ENCODE peak calls at places on chromosomes 6 and 20, in nine cellular contexts. S, F, H, I, R, A, M, T and Z are unnamed samples.

GRCh38 chr6:167699141-167700036 is 127.3 kb upstream of the AFDN start:
- DNase-seq in I (no peak), T (peak), A (peak), F (peak), H (no peak), R (no peak), S (no peak), M (peak), Z (no peak)

GRCh38 chr20:36098364-36098763 is 56.2 kb upstream of the EPB41L1 start:
- DNase-seq in R (no peak), M (no peak), I (no peak), A (peak), H (no peak), S (no peak), T (peak), F (no peak), Z (no peak)

GRCh38 chr6:44264154-44265002 is 973 bp downstream of the NFKBIE start:
- DNase-seq in M (peak), F (no peak), I (no peak), H (peak), S (no peak), T (peak), R (no peak), A (peak), Z (no peak)

GRCh38 chr6:157946865-157947532 is 34.7 kb upstream of the SYNJ2 start:
- DNase-seq in M (no peak), H (no peak), F (no peak), R (no peak), I (no peak), T (no peak), A (no peak), S (no peak), Z (peak)

GRCh38 chr6:125188037-125188436 is 34.5 kb downstream of the TPD52L1 start:
- DNase-seq in S (no peak), R (no peak), T (no peak), H (no peak), I (no peak), M (no peak), F (no peak), A (no peak), Z (no peak)

GRCh38 chr6:95357380-95358025 is 219.8 kb upstream of the MANEA start:
- DNase-seq in I (no peak), H (no peak), R (no peak), T (no peak), A (no peak), S (no peak), F (no peak), M (no peak), Z (no peak)

GRCh38 chr6:163635731-163636344 is 221.3 kb downstream of the QKI start:
- DNase-seq in M (no peak), A (no peak), H (no peak), F (no peak), R (no peak), S (no peak), T (no peak), I (no peak), Z (no peak)

GRCh38 chr20:46243707-46244628 is 64.3 kb downstream of the CDH22 start:
- DNase-seq in I (no peak), R (no peak), H (no peak), A (no peak), T (no peak), S (no peak), M (no peak), F (no peak), Z (no peak)

GRCh38 chr6:168180548-168181011 is 101.6 kb upstream of the FRMD1 start:
- DNase-seq in I (no peak), F (no peak), R (no peak), A (no peak), S (no peak), M (no peak), T (no peak), H (no peak), Z (no peak)

GRCh38 chr6:170163405-170164170 is 127.3 kb downstream of the DLL1 start:
- DNase-seq in M (no peak), I (peak), F (no peak), R (no peak), S (no peak), T (no peak), H (no peak), A (no peak), Z (no peak)

GRCh38 chr6:170160628-170161611 is 130.0 kb downstream of the DLL1 start:
- DNase-seq in I (no peak), M (no peak), S (peak), A (no peak), R (no peak), H (no peak), F (no peak), T (no peak), Z (no peak)

GRCh38 chr6:170162011-170162770 is 128.7 kb downstream of the DLL1 start:
- DNase-seq in H (no peak), M (no peak), S (peak), R (no peak), I (peak), A (no peak), F (no peak), T (no peak), Z (no peak)

GRCh38 chr6:170164271-170164900 is 126.5 kb downstream of the DLL1 start:
- DNase-seq in M (no peak), R (no peak), F (no peak), I (no peak), S (peak), H (no peak), T (no peak), A (no peak), Z (no peak)

GRCh38 chr6:170162771-170163404 is 128.0 kb downstream of the DLL1 start:
- DNase-seq in S (peak), I (no peak), R (no peak), H (no peak), T (no peak), A (no peak), M (no peak), F (no peak), Z (no peak)
- TF ChIP-seq POLR2A in S (no peak), I (no peak), R (no peak), H (no peak), T (no peak), A (no peak), M (no peak), F (no peak), Z (no peak)

DNA sequence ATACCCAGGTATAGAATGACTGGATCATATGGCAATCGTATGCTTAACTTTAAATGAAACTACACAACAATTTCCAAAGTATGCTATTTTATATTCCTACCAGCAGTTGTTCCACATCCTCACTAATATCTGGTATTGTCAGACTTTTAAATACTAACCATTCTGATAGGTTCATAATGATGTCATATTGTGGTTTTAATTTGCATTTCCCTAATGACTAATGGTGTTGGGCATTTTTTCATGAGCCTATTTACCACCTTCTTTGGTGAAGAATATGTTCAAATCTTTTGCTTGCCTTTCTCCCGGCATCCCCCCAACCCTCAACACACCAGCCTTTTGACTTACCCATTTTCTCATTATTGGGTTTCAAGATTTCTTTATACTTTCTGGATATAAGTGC is 96.2 kb upstream of the HMGN3 start:
- DNase-seq in R (no peak), I (no peak), S (no peak), H (no peak), F (no peak), T (no peak), A (no peak), M (no peak), Z (no peak)
- TF ChIP-seq POLR2A in R (no peak), I (no peak), S (no peak), H (no peak), F (no peak), T (no peak), A (no peak), M (no peak), Z (no peak)

DNA sequence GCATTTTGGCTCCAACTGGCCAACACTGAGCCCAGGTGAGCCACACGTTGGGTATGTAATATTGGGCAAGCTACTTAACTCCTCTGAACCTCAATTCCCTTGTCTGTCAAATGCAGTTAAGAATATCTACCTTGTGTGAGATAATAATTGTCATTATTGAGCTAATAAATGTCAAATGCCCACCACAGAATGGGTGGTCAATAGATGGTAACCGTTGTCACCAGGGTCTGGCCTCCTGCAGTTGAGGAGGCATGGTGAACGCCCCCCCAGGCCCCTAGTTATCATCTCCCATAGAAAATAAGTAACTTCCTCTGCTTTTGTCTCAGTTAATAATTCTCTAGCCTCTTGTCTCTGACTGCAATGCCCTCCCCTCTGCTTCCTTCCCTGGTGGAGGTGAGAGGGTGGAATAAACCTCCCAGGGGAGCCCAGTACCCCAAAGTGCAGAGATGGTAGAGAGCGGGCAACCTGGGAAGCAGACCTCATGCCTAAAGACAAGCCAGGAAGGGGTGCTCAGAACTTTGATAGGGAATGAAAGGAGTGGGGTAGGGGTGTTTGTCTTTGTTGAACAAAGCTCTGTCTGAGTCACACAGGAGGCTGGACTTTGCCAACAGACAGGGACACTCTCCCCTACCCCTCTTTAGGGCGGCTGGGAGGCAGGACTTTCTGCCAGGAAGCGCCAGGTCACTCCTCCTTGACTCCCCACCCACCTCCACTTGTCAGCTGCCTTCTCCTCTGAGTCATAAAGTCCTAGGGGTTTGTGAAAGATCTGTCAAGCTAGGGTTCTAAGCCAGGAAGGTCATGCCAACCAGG is 1.3 kb upstream of the UNC5CL start:
- DNase-seq in T (no peak), F (no peak), R (no peak), M (peak), A (peak), I (no peak), H (no peak), S (no peak), Z (peak)
- TF ChIP-seq POLR2A in T (no peak), F (no peak), R (no peak), M (peak), A (no peak), I (no peak), H (no peak), S (no peak), Z (no peak)

DNA sequence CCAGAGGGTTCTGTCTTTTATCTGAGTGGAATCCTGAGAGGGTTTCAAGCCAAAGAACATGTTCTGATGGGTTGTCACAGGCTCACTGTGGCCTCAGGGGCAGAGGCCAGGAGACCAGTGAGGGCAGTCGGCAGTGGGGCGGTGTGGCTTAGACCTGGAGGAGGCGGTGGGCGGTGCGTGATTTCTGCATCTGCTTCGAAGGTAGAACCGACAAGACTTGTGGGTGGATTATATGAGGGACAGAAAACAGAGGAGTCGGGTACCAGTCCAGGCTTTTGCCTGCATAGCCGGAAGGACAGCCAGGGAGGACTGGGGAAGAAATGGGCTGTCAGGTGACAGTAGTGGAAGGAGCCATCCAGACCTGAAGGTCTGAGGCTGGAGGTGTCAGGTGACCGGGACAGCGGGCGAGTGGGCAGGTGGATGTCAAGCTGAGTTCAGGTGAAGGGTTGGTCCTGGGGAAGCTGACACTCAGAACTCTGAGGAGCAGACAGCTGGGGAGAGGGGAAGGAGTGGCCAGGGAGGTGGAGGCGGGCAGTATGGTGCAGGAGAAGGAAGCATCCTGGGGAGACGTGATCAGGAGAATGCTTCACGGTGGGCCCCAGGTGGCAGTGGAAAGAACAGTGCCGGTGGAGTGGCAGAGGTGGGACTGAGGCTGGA is 3.1 kb downstream of the CTSZ start:
- DNase-seq in R (no peak), A (no peak), I (no peak), M (no peak), S (no peak), F (no peak), T (no peak), H (no peak), Z (no peak)
- TF ChIP-seq POLR2A in R (no peak), A (no peak), I (no peak), M (no peak), S (no peak), F (no peak), T (no peak), H (no peak), Z (no peak)

GRCh38 chr6:13247627-13248026 is 80.7 kb downstream of the TBC1D7 start:
- DNase-seq in H (no peak), T (no peak), A (no peak), R (no peak), F (no peak), M (no peak), S (no peak), I (no peak), Z (no peak)

GRCh38 chr6:13248053-13248452 is 80.3 kb downstream of the TBC1D7 start:
- DNase-seq in T (no peak), S (no peak), H (no peak), A (no peak), F (no peak), I (no peak), R (peak), M (no peak), Z (no peak)

GRCh38 chr6:13249817-13250216 is 78.5 kb downstream of the TBC1D7 start:
- DNase-seq in T (no peak), R (no peak), F (no peak), M (no peak), S (no peak), H (no peak), A (no peak), I (no peak), Z (no peak)

GRCh38 chr6:13248549-13248948 is 79.8 kb downstream of the TBC1D7 start:
- DNase-seq in R (no peak), I (no peak), S (no peak), H (no peak), T (no peak), A (no peak), F (no peak), M (no peak), Z (no peak)

DNA sequence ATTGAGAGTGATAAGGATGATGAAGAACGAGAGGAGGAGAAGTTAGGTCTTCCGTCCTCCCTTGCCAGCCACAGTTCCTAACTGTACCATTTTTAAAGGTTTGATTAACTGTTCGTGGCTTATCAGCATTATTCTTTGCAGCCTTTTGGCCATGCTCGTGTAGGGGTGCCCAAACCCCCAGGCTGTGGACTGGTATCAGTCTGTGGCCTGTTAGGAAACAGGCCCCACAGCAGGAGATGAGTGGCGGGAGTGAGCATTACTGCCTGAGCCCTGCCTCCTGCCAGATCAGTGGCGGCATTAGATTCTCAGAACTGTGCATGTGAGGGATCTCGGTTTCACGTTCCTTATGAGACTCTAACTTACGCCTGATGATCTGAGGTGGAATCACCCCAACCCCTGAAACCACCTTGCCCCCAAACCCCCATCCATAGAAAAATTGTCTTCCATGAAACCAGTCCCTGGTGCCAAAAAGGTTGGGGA is 79.3 kb downstream of the TBC1D7 start:
- DNase-seq in A (no peak), R (no peak), H (no peak), S (no peak), M (no peak), F (no peak), I (no peak), T (no peak), Z (no peak)
- TF ChIP-seq POLR2A in A (no peak), R (no peak), H (no peak), S (no peak), M (no peak), F (no peak), I (no peak), T (no peak), Z (no peak)

GRCh38 chr6:35304299-35304698 is 6.7 kb downstream of the DEF6 start:
- DNase-seq in A (no peak), F (no peak), H (no peak), I (no peak), M (no peak), S (no peak), T (no peak), R (no peak), Z (no peak)

GRCh38 chr6:35299674-35300073 is 2.1 kb downstream of the DEF6 start:
- DNase-seq in F (no peak), I (no peak), T (peak), R (no peak), M (no peak), A (peak), H (no peak), S (no peak), Z (no peak)

GRCh38 chr6:35305117-35305516 is 7.5 kb downstream of the DEF6 start:
- DNase-seq in F (no peak), T (no peak), A (no peak), S (no peak), M (no peak), I (no peak), R (no peak), H (no peak), Z (no peak)

GRCh38 chr6:35300848-35301247 is 3.2 kb downstream of the DEF6 start:
- DNase-seq in M (no peak), A (no peak), I (no peak), T (no peak), S (no peak), F (no peak), H (no peak), R (no peak), Z (no peak)

DNA sequence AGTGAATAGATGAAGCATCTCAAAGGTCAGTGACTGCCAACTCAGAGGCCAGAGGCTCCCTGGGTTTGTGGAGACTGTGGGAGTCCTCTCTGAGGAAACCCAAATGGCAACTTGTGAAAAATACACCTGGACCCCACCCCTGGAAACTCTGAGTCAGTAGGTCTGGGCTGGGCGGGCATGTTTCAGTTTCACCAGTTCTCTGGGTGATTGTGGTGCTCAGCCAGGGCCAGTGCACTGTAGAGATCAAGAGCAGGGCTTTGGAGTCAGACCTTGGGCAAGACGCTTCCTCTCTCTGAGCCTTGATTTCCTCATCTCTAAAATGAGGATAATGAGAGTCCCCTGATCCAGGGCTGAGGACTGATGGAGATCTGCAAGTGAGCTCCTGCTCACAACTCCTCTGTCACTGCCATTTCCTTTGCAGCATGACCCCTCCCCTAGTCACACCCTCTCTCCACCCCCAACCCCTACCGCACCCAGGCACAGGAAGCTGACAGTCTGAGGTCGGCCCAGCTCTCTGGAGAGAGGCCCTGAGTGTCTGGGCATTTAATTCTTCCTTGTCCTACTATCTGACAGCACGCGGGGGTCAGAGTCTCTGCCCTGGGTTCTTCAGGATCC is 5.1 kb downstream of the DEF6 start:
- DNase-seq in T (peak), F (no peak), S (no peak), H (peak), R (no peak), M (peak), A (peak), I (no peak), Z (peak)
- TF ChIP-seq POLR2A in T (no peak), F (no peak), S (no peak), H (peak), R (peak), M (peak), A (peak), I (no peak), Z (peak)

DNA sequence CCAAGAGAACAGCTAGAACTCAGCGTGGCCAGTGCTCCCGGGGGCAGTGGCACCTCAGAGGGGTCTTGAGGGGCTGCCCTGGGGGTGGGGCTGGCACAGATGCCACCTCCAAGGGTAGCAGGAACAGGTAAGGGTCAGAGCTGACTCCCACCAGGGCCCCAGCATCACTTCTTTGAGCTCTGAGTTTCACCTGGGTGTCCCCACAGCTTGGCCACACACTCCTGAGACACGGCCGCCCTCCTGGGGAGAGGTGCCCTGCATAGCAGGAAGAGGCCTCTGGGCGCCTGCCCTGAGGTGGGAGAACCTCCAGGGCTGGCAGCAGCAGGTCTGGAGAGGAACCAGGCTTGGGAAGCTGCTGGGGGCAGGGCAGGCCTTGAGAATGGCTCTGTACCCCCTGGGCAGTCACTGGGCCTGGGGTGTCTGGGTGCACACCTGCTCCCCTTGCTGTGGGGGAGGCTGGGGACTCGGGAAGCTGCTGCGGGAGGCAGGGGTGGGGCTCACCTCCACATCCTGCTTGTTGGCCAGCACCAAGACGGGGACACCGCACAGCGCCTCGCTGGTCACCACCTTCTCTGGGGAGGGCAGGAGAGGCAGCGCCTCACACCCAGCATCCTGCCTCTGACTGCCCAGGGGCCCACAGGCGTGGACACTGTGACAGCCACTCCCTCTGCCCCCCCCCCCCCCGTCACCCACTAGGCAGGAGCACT is 5.0 kb downstream of the TNFRSF6B start:
- DNase-seq in T (no peak), S (peak), F (no peak), I (no peak), H (peak), M (peak), R (no peak), A (no peak), Z (no peak)
- TF ChIP-seq POLR2A in T (no peak), S (no peak), F (no peak), I (no peak), H (peak), M (no peak), R (no peak), A (no peak), Z (no peak)

DNA sequence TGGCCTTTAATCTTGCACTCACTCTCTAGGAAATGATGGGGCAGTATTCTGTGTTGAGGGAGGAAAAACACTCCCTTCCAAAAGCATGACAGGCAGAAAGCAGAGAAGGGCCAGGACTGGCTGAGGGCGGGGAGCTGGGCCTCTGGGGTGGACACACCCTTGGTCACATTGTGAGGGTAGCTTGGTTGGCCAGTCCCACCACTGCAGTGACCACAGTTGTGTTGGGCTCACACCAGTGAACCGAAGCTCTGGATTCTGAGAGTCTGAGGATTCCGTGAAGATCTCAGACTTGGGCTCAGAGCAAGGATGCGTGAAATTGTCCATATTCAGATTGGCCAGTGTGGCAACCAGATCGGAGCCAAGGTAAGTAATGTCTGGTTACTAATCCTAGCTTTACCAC is at the start of gene TUBB1:
- DNase-seq in I (no peak), F (no peak), S (no peak), M (no peak), A (no peak), R (no peak), H (no peak), T (no peak), Z (peak)
- TF ChIP-seq POLR2A in I (no peak), F (no peak), S (no peak), M (no peak), A (no peak), R (no peak), H (no peak), T (no peak), Z (peak)